ENCODE peak calls at places on chromosomes 16 and 17, in ten cellular contexts. One of them, this sample, is unnamed.

GRCh38 chr17:67431210-67432015 is 54.3 kb downstream of the PITPNC1 start:
- DNase-seq in sigmoid colon: no peak
- DNase-seq in RPMI7951: peak
- DNase-seq in activated T-cell treated with anti-CD3 and anti-CD28 coated beads, Interleukin-2, amount 50 U/mL, for 4 hours: no peak
- DNase-seq in breast epithelium: no peak
- DNase-seq in uterus: no peak
- DNase-seq in SK-MEL-5: peak
- DNase-seq in activated CD8-positive, alpha-beta T cell treated with anti-CD3 and anti-CD28 coated beads for 36 hours: peak
- DNase-seq in astrocyte of the spinal cord: peak
- DNase-seq in neural progenitor cell: no peak
- DNase-seq in this sample: peak

GRCh38 chr17:27256225-27257030 is 37.5 kb upstream of the WSB1 start:
- DNase-seq in sigmoid colon: no peak
- DNase-seq in RPMI7951: no peak
- DNase-seq in activated T-cell treated with anti-CD3 and anti-CD28 coated beads, Interleukin-2, amount 50 U/mL, for 4 hours: no peak
- DNase-seq in breast epithelium: no peak
- DNase-seq in uterus: no peak
- DNase-seq in SK-MEL-5: peak
- DNase-seq in activated CD8-positive, alpha-beta T cell treated with anti-CD3 and anti-CD28 coated beads for 36 hours: no peak
- DNase-seq in astrocyte of the spinal cord: peak
- DNase-seq in neural progenitor cell: no peak
- DNase-seq in this sample: peak

GRCh38 chr16:86212706-86213426 is 297.5 kb upstream of the FOXF1 start:
- DNase-seq in sigmoid colon: peak
- DNase-seq in RPMI7951: no peak
- DNase-seq in activated T-cell treated with anti-CD3 and anti-CD28 coated beads, Interleukin-2, amount 50 U/mL, for 4 hours: no peak
- DNase-seq in breast epithelium: peak
- DNase-seq in uterus: no peak
- DNase-seq in SK-MEL-5: no peak
- DNase-seq in activated CD8-positive, alpha-beta T cell treated with anti-CD3 and anti-CD28 coated beads for 36 hours: no peak
- DNase-seq in astrocyte of the spinal cord: no peak
- DNase-seq in neural progenitor cell: no peak
- DNase-seq in this sample: no peak

GRCh38 chr16:9042533-9042932 is 48.9 kb upstream of the HAPSTR1 start:
- DNase-seq in sigmoid colon: no peak
- DNase-seq in RPMI7951: peak
- DNase-seq in activated T-cell treated with anti-CD3 and anti-CD28 coated beads, Interleukin-2, amount 50 U/mL, for 4 hours: no peak
- DNase-seq in breast epithelium: no peak
- DNase-seq in uterus: no peak
- DNase-seq in SK-MEL-5: no peak
- DNase-seq in activated CD8-positive, alpha-beta T cell treated with anti-CD3 and anti-CD28 coated beads for 36 hours: no peak
- DNase-seq in astrocyte of the spinal cord: no peak
- DNase-seq in neural progenitor cell: no peak
- DNase-seq in this sample: no peak

GRCh38 chr16:5502467-5502869 is 404.9 kb upstream of the EEF2KMT start:
- DNase-seq in sigmoid colon: no peak
- DNase-seq in RPMI7951: peak
- DNase-seq in activated T-cell treated with anti-CD3 and anti-CD28 coated beads, Interleukin-2, amount 50 U/mL, for 4 hours: no peak
- DNase-seq in breast epithelium: no peak
- DNase-seq in uterus: no peak
- DNase-seq in SK-MEL-5: peak
- DNase-seq in activated CD8-positive, alpha-beta T cell treated with anti-CD3 and anti-CD28 coated beads for 36 hours: peak
- DNase-seq in astrocyte of the spinal cord: no peak
- DNase-seq in neural progenitor cell: peak
- DNase-seq in this sample: no peak

GRCh38 chr17:42051645-42052044 is 1.2 kb upstream of the C17orf113 start:
- DNase-seq in sigmoid colon: no peak
- DNase-seq in RPMI7951: no peak
- DNase-seq in activated T-cell treated with anti-CD3 and anti-CD28 coated beads, Interleukin-2, amount 50 U/mL, for 4 hours: no peak
- DNase-seq in breast epithelium: no peak
- DNase-seq in uterus: no peak
- DNase-seq in SK-MEL-5: no peak
- DNase-seq in activated CD8-positive, alpha-beta T cell treated with anti-CD3 and anti-CD28 coated beads for 36 hours: no peak
- DNase-seq in astrocyte of the spinal cord: no peak
- DNase-seq in neural progenitor cell: no peak
- DNase-seq in this sample: no peak

GRCh38 chr16:81618661-81619060 is 160.4 kb upstream of the PLCG2 start:
- DNase-seq in sigmoid colon: no peak
- DNase-seq in RPMI7951: no peak
- DNase-seq in activated T-cell treated with anti-CD3 and anti-CD28 coated beads, Interleukin-2, amount 50 U/mL, for 4 hours: no peak
- DNase-seq in breast epithelium: no peak
- DNase-seq in uterus: no peak
- DNase-seq in SK-MEL-5: no peak
- DNase-seq in activated CD8-positive, alpha-beta T cell treated with anti-CD3 and anti-CD28 coated beads for 36 hours: no peak
- DNase-seq in astrocyte of the spinal cord: no peak
- DNase-seq in neural progenitor cell: peak
- DNase-seq in this sample: no peak

GRCh38 chr16:70649300-70649699 is 2.9 kb downstream of the IL34 start:
- DNase-seq in sigmoid colon: no peak
- DNase-seq in RPMI7951: no peak
- DNase-seq in activated T-cell treated with anti-CD3 and anti-CD28 coated beads, Interleukin-2, amount 50 U/mL, for 4 hours: no peak
- DNase-seq in breast epithelium: no peak
- DNase-seq in uterus: no peak
- DNase-seq in SK-MEL-5: no peak
- DNase-seq in activated CD8-positive, alpha-beta T cell treated with anti-CD3 and anti-CD28 coated beads for 36 hours: no peak
- DNase-seq in astrocyte of the spinal cord: no peak
- DNase-seq in neural progenitor cell: no peak
- DNase-seq in this sample: no peak

GRCh38 chr16:55495616-55496289 is 13.1 kb upstream of the LPCAT2 start:
- DNase-seq in sigmoid colon: no peak
- DNase-seq in RPMI7951: peak
- DNase-seq in activated T-cell treated with anti-CD3 and anti-CD28 coated beads, Interleukin-2, amount 50 U/mL, for 4 hours: no peak
- DNase-seq in breast epithelium: no peak
- DNase-seq in uterus: no peak
- DNase-seq in SK-MEL-5: peak
- DNase-seq in activated CD8-positive, alpha-beta T cell treated with anti-CD3 and anti-CD28 coated beads for 36 hours: no peak
- DNase-seq in astrocyte of the spinal cord: peak
- DNase-seq in neural progenitor cell: no peak
- DNase-seq in this sample: no peak

GRCh38 chr17:80428363-80428762 is 13.4 kb downstream of the ENDOV start:
- DNase-seq in sigmoid colon: no peak
- DNase-seq in RPMI7951: no peak
- DNase-seq in activated T-cell treated with anti-CD3 and anti-CD28 coated beads, Interleukin-2, amount 50 U/mL, for 4 hours: no peak
- DNase-seq in breast epithelium: no peak
- DNase-seq in uterus: no peak
- DNase-seq in SK-MEL-5: no peak
- DNase-seq in activated CD8-positive, alpha-beta T cell treated with anti-CD3 and anti-CD28 coated beads for 36 hours: no peak
- DNase-seq in astrocyte of the spinal cord: no peak
- DNase-seq in neural progenitor cell: no peak
- DNase-seq in this sample: no peak

GRCh38 chr17:64547354-64547753 is 40.6 kb downstream of the CEP95 start:
- DNase-seq in sigmoid colon: no peak
- DNase-seq in RPMI7951: no peak
- DNase-seq in activated T-cell treated with anti-CD3 and anti-CD28 coated beads, Interleukin-2, amount 50 U/mL, for 4 hours: no peak
- DNase-seq in breast epithelium: no peak
- DNase-seq in uterus: no peak
- DNase-seq in SK-MEL-5: no peak
- DNase-seq in activated CD8-positive, alpha-beta T cell treated with anti-CD3 and anti-CD28 coated beads for 36 hours: no peak
- DNase-seq in astrocyte of the spinal cord: no peak
- DNase-seq in neural progenitor cell: peak
- DNase-seq in this sample: no peak

GRCh38 chr17:19271751-19272357 is 34.7 kb downstream of the EPN2 start:
- DNase-seq in sigmoid colon: peak
- DNase-seq in RPMI7951: no peak
- DNase-seq in activated T-cell treated with anti-CD3 and anti-CD28 coated beads, Interleukin-2, amount 50 U/mL, for 4 hours: no peak
- DNase-seq in breast epithelium: no peak
- DNase-seq in uterus: no peak
- DNase-seq in SK-MEL-5: no peak
- DNase-seq in activated CD8-positive, alpha-beta T cell treated with anti-CD3 and anti-CD28 coated beads for 36 hours: no peak
- DNase-seq in astrocyte of the spinal cord: no peak
- DNase-seq in neural progenitor cell: no peak
- DNase-seq in this sample: no peak

GRCh38 chr17:77445908-77446535 is 305.3 kb downstream of the SEC14L1 start:
- DNase-seq in sigmoid colon: no peak
- DNase-seq in RPMI7951: no peak
- DNase-seq in activated T-cell treated with anti-CD3 and anti-CD28 coated beads, Interleukin-2, amount 50 U/mL, for 4 hours: no peak
- DNase-seq in breast epithelium: no peak
- DNase-seq in uterus: no peak
- DNase-seq in SK-MEL-5: no peak
- DNase-seq in activated CD8-positive, alpha-beta T cell treated with anti-CD3 and anti-CD28 coated beads for 36 hours: peak
- DNase-seq in astrocyte of the spinal cord: no peak
- DNase-seq in neural progenitor cell: no peak
- DNase-seq in this sample: peak